ENCODE peak calls at places on chromosome 7, in four cellular contexts. S, A, J and T are unnamed samples.

GRCh38 chr7:32059289-32060045 is 10.7 kb downstream of the PDE1C start:
- DNase-seq in J (peak), S (no peak), A (no peak), T (no peak)

GRCh38 chr7:85719981-85720963 is 533.4 kb upstream of the SEMA3D start:
- DNase-seq in S (no peak), J (peak), A (no peak), T (no peak)

GRCh38 chr7:76302299-76303056 is at the start of gene HSPB1:
- DNase-seq in S (peak), J (peak), A (peak), T (peak)

GRCh38 chr7:44787041-44787440 is 9.4 kb upstream of the PPIA start:
- DNase-seq in S (no peak), J (no peak), A (peak), T (peak)

GRCh38 chr7:116525298-116525912 is 569 bp downstream of the CAV1 start:
- DNase-seq in S (peak), J (peak), A (peak), T (peak)

GRCh38 chr7:149883452-149883861 is 9.7 kb downstream of the ATP6V0E2 start:
- DNase-seq in S (peak), J (peak), A (peak), T (no peak)

GRCh38 chr7:135083005-135083404 is 64.9 kb upstream of the TMEM140 start:
- DNase-seq in J (no peak), S (no peak), A (no peak), T (no peak)

GRCh38 chr7:68938151-68938550 is 660.1 kb upstream of the AUTS2 start:
- DNase-seq in S (no peak), J (no peak), A (no peak), T (no peak)

GRCh38 chr7:66413379-66414114 is 208.4 kb downstream of the TPST1 start:
- DNase-seq in J (peak), A (peak), S (peak), T (peak)

GRCh38 chr7:100967292-100967863 is 2.0 kb upstream of the MUC12 start:
- DNase-seq in A (no peak), J (no peak), S (no peak), T (no peak)

GRCh38 chr7:64888561-64888900 is 14.5 kb upstream of the ZNF273 start:
- DNase-seq in S (peak), J (no peak), A (no peak), T (no peak)

GRCh38 chr7:130140551-130141160 is 64.5 kb downstream of the TMEM209 start:
- DNase-seq in J (no peak), S (no peak), A (no peak), T (no peak)

GRCh38 chr7:17679427-17679826 is 260.9 kb downstream of the SNX13 start:
- DNase-seq in A (no peak), J (peak), S (no peak), T (no peak)

GRCh38 chr7:45177801-45178200 is 20.2 kb downstream of the RAMP3 start:
- DNase-seq in J (no peak), S (peak), A (no peak), T (no peak)

GRCh38 chr7:155799514-155799913 is 12.7 kb downstream of the SHH start:
- DNase-seq in J (peak), A (no peak), S (no peak), T (no peak)

GRCh38 chr7:4831723-4832495 is 29.9 kb downstream of the PAPOLB start:
- DNase-seq in A (no peak), J (no peak), S (no peak), T (no peak)

GRCh38 chr7:36153571-36154097 is 580 bp downstream of the EEPD1 start:
- DNase-seq in A (peak), S (peak), J (peak), T (no peak)

GRCh38 chr7:29807179-29807841 is 1.0 kb downstream of the WIPF3 start:
- DNase-seq in S (peak), A (no peak), J (peak), T (no peak)

GRCh38 chr7:97149843-97150242 is 32.3 kb downstream of the SDHAF3 start:
- DNase-seq in J (no peak), S (no peak), A (no peak), T (no peak)

GRCh38 chr7:132907380-132907940 is 174.4 kb downstream of the CHCHD3 start:
- DNase-seq in S (no peak), A (no peak), J (no peak), T (no peak)

GRCh38 chr7:1659696-1660095 is 10.4 kb upstream of the ELFN1 start:
- DNase-seq in S (no peak), A (no peak), J (no peak), T (no peak)

GRCh38 chr7:138875794-138876193 is 77.8 kb upstream of the ATP6V0A4 start:
- DNase-seq in A (peak), J (peak), S (peak), T (no peak)

GRCh38 chr7:19442016-19442785 is 266.6 kb downstream of the POLR1F start:
- DNase-seq in J (peak), S (no peak), A (no peak), T (no peak)

GRCh38 chr7:131066635-131067034 is 261.0 kb upstream of the MKLN1 start:
- DNase-seq in S (no peak), A (no peak), J (peak), T (no peak)

GRCh38 chr7:15057272-15057671 is 154.7 kb upstream of the DGKB start:
- DNase-seq in J (no peak), A (no peak), S (no peak), T (no peak)

GRCh38 chr7:318476-319266 is 28.7 kb downstream of the FOXL3 start:
- DNase-seq in A (no peak), J (no peak), S (no peak), T (no peak)

GRCh38 chr7:105304040-105304895 is 84.5 kb downstream of the SRPK2 start:
- DNase-seq in J (peak), A (peak), S (no peak), T (peak)
- H3K4me3 ChIP-seq in J (no peak), A (peak), S (no peak), T (no peak)

GRCh38 chr7:128781851-128782250 is 6.3 kb upstream of the OPN1SW start:
- DNase-seq in S (no peak), J (no peak), A (no peak), T (no peak)

GRCh38 chr7:128778946-128779345 is 3.4 kb upstream of the OPN1SW start:
- DNase-seq in A (no peak), S (no peak), J (no peak), T (no peak)

GRCh38 chr7:128783143-128783799 is 7.7 kb upstream of the OPN1SW start:
- DNase-seq in A (no peak), J (peak), S (peak), T (peak)

GRCh38 chr7:128777156-128778123 is 1.8 kb upstream of the OPN1SW start:
- DNase-seq in S (no peak), A (no peak), J (peak), T (no peak)

DNA sequence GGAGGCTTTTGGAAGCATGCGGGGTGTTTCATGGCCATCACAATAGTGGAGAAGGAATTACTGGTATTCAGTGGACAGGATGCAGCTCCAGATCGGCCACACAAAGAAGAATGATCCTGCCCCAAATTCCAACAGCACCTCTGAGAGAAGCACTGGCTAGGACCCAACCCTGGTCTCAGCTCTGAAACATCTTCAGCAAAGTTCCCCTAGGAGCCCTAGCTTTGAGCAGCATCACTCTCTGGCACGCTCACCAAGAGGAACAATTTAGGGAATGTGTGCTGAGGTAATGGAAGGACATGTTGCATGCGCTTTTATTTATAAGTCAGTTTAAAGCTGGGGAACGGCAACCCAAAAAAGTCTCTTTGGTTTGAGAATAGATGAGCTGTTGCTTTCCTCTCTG is 5.5 kb upstream of the OPN1SW start:
- DNase-seq in J (peak), S (no peak), A (no peak), T (no peak)
- H3K4me3 ChIP-seq in J (no peak), S (no peak), A (no peak), T (no peak)

GRCh38 chr7:148501707-148502139 is 88.8 kb upstream of the C7orf33 start:
- DNase-seq in A (no peak), S (peak), J (peak), T (peak)
- H3K4me3 ChIP-seq in A (no peak), S (no peak), J (peak), T (peak)

DNA sequence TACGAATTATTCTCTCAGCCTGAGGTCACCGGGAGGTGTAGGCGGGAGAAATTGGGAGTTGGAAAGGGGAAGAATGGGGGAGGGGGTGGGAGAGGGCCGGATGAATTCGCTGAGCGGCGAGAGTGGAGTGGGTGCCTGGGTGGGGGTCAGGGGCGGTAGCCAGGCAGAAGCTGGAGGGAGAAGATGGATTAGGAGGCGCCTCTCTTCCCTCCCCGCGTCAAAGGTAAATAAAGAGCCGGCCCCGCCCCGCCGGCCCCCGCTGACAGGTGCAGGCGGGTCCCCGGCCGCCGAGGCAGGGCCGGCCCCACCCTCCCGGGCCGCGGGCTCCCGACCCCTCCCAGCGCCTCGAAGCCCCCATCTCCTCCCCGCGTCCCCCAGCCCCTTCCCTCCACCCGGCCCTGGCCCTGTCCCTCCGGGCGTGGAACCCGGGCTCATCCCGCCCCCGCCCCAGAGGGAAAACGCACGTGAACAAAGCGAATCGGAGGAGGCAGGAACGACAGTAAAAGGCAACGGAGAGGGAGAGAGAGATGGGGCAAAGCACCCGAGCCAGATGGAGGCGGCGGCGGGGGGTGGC is 874 bp downstream of the FAM131B start:
- DNase-seq in J (no peak), A (no peak), S (peak), T (no peak)
- H3K4me3 ChIP-seq in J (peak), A (no peak), S (peak), T (peak)

GRCh38 chr7:94231333-94231732 is 163.4 kb upstream of the COL1A2 start:
- DNase-seq in J (no peak), S (no peak), A (no peak), T (no peak)
- H3K4me3 ChIP-seq in J (no peak), S (no peak), A (no peak), T (no peak)

DNA sequence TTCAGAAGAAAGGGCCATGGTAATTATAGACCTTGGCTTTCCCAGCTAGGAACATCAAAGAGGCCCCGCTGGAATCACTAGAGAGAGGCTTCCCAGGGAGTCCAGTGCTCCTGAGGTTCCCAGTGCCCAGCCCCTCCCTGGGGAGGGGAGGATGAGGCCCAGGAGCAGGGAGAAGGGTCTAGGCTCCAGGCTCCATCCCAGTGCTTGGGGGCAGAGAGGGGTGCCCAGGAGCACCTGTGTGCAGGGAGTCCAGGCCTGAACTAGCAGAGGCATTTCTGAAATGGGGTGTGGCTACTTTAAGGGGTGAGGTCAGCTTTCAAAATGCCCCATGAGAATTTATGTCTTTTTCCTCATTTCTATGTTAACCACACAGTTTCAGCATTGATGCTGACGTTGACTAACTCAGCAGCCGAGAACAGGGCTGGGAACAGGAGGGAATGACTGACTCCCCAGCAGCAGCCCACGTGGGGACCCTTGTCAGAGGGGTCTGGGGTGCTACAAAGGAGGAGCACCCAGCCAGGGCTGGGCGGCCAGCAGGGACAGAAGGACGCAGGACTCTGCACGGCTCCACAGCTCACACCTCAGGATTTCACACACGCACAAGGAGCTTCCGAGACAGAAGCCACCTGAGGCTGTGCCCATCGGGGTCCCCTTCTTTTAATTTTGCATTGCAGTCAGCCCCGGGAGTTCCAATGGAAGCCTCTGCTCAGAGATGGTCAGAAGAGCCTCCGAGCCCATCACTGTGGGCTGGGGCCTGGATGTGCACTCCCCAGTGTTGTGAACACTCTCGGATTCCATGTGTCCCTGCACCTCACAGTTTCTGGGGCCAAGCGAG is 570.2 kb downstream of the PTPRN2 start:
- DNase-seq in A (no peak), J (no peak), S (peak), T (no peak)
- H3K4me3 ChIP-seq in A (no peak), J (no peak), S (no peak), T (no peak)

GRCh38 chr7:92725161-92725925 is 111.0 kb downstream of the CDK6 start:
- DNase-seq in J (no peak), A (no peak), S (no peak), T (no peak)

GRCh38 chr7:92720604-92721350 is 115.6 kb downstream of the CDK6 start:
- DNase-seq in S (no peak), J (no peak), A (no peak), T (peak)

GRCh38 chr7:92722541-92722940 is 113.8 kb downstream of the CDK6 start:
- DNase-seq in S (no peak), J (no peak), A (peak), T (no peak)

GRCh38 chr7:92723978-92724377 is 112.4 kb downstream of the CDK6 start:
- DNase-seq in A (no peak), J (no peak), S (no peak), T (no peak)

GRCh38 chr7:92723205-92723604 is 113.2 kb downstream of the CDK6 start:
- DNase-seq in A (no peak), J (peak), S (no peak), T (no peak)
- H3K4me3 ChIP-seq in A (no peak), J (no peak), S (no peak), T (no peak)

GRCh38 chr7:103990991-103991390 is 1.5 kb upstream of the RELN start:
- DNase-seq in J (no peak), S (no peak), A (no peak), T (no peak)
- H3K4me3 ChIP-seq in J (peak), S (no peak), A (no peak), T (no peak)

DNA sequence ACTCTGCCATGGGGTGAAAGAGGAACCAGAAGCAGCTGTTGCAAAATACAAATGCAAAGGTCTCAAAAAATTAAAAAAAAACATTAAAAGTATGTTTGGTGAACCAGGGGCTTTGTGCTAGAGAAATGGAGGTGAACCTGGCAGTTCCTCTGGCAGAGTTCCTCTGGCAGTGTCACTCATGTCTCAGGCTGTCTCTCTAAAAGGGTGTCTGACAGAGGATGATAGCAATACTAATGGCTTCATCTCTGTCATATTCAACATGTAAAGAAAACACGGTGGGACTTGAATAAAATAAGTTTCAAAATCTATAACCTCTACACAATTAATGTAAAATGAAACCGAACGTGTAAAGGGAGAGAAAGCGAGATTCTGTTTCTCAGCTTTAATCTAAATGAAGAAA is 375.7 kb upstream of the VWC2 start:
- DNase-seq in S (no peak), J (no peak), A (no peak), T (no peak)
- H3K4me3 ChIP-seq in S (no peak), J (no peak), A (no peak), T (no peak)